ENCODE peak calls at places on chromosomes 16 and 17, in four cellular contexts. O, W, R and D are unnamed samples.

GRCh38 chr17:79020631-79021301 is 3.2 kb upstream of the C1QTNF1 start:
- DNase-seq in O (no peak), W (no peak), R (no peak), D (no peak)

GRCh38 chr17:57284984-57285646 is 28.8 kb downstream of the MSI2 start:
- DNase-seq in R (peak; percentile 65), O (peak; percentile 75), W (peak; percentile 50), D (no peak)

GRCh38 chr16:69481901-69482341 is 57.5 kb downstream of the CYB5B start:
- DNase-seq in O (peak; percentile 49), W (no peak), R (no peak), D (peak; percentile 97)

GRCh38 chr17:79866791-79867190 is 27.6 kb upstream of the CBX4 start:
- DNase-seq in O (no peak), R (no peak), W (no peak), D (no peak)

GRCh38 chr17:41196068-41196467 is 6.4 kb downstream of the KRTAP9-1 start:
- DNase-seq in R (no peak), O (no peak), W (no peak), D (no peak)

GRCh38 chr16:10754941-10755340 is 11.3 kb downstream of the NUBP1 start:
- DNase-seq in R (no peak), W (no peak), O (no peak), D (peak; percentile 11)

GRCh38 chr16:23069844-23070243 is 79.4 kb downstream of the USP31 start:
- DNase-seq in W (no peak), O (no peak), R (no peak), D (no peak)

GRCh38 chr17:81229666-81229920 is 6.8 kb upstream of the CEP131 start:
- DNase-seq in W (no peak), O (no peak), R (no peak), D (no peak)

GRCh38 chr17:44787271-44787940 is 28.6 kb downstream of the ADAM11 start:
- DNase-seq in W (no peak), R (no peak), O (no peak), D (no peak)

GRCh38 chr16:76428858-76429257 is 151.7 kb downstream of the CNTNAP4 start:
- DNase-seq in W (no peak), R (peak; percentile 42), O (no peak), D (no peak)

GRCh38 chr17:9973689-9974459 is 68.8 kb upstream of the RCVRN start:
- DNase-seq in R (peak; percentile 11), O (no peak), W (no peak), D (no peak)

GRCh38 chr16:50466170-50466569 is 82.0 kb upstream of the NKD1 start:
- DNase-seq in W (no peak), R (no peak), O (no peak), D (no peak)

GRCh38 chr17:67646472-67646871 is 71.3 kb upstream of the NOL11 start:
- DNase-seq in R (no peak), W (no peak), O (no peak), D (no peak)

GRCh38 chr17:14972844-14973243 is 292.3 kb downstream of the PMP22 start:
- DNase-seq in O (no peak), R (no peak), W (no peak), D (no peak)

GRCh38 chr16:7183768-7184167 is 148.9 kb upstream of the RBFOX1 start:
- DNase-seq in O (no peak), R (no peak), W (no peak), D (no peak)

GRCh38 chr16:10765772-10766171 is 22.1 kb downstream of the NUBP1 start:
- DNase-seq in W (peak; percentile 33), R (no peak), O (no peak), D (no peak)

GRCh38 chr16:79562166-79562823 is 38.2 kb downstream of the MAF start:
- DNase-seq in R (no peak), W (no peak), O (no peak), D (no peak)

GRCh38 chr17:30229012-30229411 is 6.5 kb downstream of the SLC6A4 start:
- DNase-seq in R (peak; percentile 34), O (no peak), W (no peak), D (no peak)

GRCh38 chr16:49811630-49812334 is 44.1 kb downstream of the ZNF423 start:
- DNase-seq in O (no peak), W (no peak), R (no peak), D (no peak)

GRCh38 chr17:57340160-57340981 is 84.0 kb downstream of the MSI2 start:
- DNase-seq in W (no peak), R (no peak), O (peak; percentile 64), D (no peak)

GRCh38 chr17:40577611-40578065 is 12.4 kb upstream of the CCR7 start:
- DNase-seq in O (no peak), R (no peak), W (peak; percentile 85), D (no peak)

GRCh38 chr17:61250335-61250890 is 149.2 kb upstream of the TBX2 start:
- DNase-seq in W (no peak), O (no peak), R (no peak), D (no peak)

GRCh38 chr17:43750154-43750553 is 8.4 kb downstream of the SOST start:
- DNase-seq in O (no peak), W (no peak), R (no peak), D (no peak)

GRCh38 chr16:24075929-24076716 is 180.0 kb upstream of the CACNG3 start:
- DNase-seq in W (peak; percentile 21), O (peak; percentile 75), R (no peak), D (no peak)

GRCh38 chr17:65027305-65027704 is 29.2 kb downstream of the GNA13 start:
- DNase-seq in W (peak; percentile 45), O (peak; percentile 53), R (peak; percentile 15), D (peak; percentile 82)

GRCh38 chr16:84378099-84378498 is 9.8 kb downstream of the ATP2C2 start:
- DNase-seq in W (no peak), O (no peak), R (no peak), D (no peak)

GRCh38 chr16:54402270-54402669 is 115.7 kb upstream of the IRX3 start:
- DNase-seq in W (no peak), O (no peak), R (no peak), D (no peak)

GRCh38 chr17:5948811-5949210 is 121.4 kb upstream of the WSCD1 start:
- DNase-seq in R (no peak), O (no peak), W (no peak), D (no peak)

GRCh38 chr17:82492647-82493516 is 26.6 kb upstream of the FOXK2 start:
- DNase-seq in W (no peak), O (no peak), R (no peak), D (no peak)
- H3K9ac ChIP-seq in W (no peak overlapping the region), O (peak overlapping the region; percentile 42), R (no peak overlapping the region), D (no peak overlapping the region)

GRCh38 chr16:28924399-28924761 is 658 bp downstream of the RABEP2 start:
- DNase-seq in O (no peak), W (no peak), R (no peak), D (no peak)
- TF ChIP-seq POLR2A in O (no peak), W (no peak), R (no peak), D (no peak)

GRCh38 chr17:73549841-73550430 is 94.3 kb downstream of the SDK2 start:
- DNase-seq in R (no peak), W (no peak), O (no peak), D (no peak)
- TF ChIP-seq MYC in R (no peak), W (no peak), O (no peak), D (no peak)

DNA sequence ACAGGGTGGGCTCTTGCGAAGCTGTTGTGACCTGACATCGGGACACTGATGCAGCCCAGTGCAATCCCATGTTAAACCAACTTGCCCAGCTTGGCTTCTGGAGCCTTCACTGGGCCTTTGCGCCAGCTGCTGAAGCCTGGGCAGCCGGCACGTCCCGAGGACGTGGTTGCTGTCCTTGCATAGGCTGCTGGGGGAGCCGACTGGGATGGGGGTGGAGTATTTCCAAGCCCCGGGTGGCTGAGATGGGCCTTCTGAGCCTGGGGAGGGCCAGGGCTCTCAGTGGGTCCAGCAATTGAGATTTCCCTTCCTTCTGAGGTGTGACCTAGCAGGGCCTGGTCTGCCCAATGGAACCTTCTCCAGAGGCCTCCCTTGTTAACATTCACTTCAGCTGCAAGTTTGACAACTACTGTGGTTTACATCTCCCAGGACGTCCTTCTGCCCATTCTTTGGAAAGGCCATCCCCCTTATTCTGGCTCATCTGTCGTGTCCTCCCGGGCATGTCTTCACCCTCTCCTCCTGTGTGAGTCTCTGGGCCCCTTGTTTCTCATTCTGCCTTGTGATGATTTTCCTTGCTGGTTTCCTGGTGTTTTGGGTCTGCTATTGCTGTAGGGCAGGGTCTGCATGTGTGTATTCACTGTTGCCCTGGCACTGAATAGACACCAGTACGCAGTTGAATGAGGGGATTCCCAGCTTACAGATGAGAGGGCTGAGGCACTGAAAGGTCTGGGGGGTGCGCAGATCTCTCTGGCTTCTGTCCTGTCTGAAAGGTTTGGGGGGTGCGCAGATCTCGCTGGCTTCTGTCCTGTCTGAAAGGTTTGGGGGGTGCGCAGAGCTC is 34.4 kb downstream of the HAPSTR1 start:
- DNase-seq in W (no peak), O (no peak), R (no peak), D (no peak)
- H3K9ac ChIP-seq in W (no peak overlapping the region), O (peak overlapping the region; percentile 77), R (no peak overlapping the region), D (no peak overlapping the region)